ENCODE peak calls at places on chromosomes 2 and 18, in five cellular contexts. A is BJ, B is GM06990, C is H1, Z is ovary. Q is an unnamed sample.

GRCh38 chr2:143261986-143262784 is 133.0 kb downstream of the ARHGAP15 start:
- DNase-seq in B (no peak), A (no peak), Z (no peak), C (no peak), Q (no peak)

GRCh38 chr2:88698498-88699233 is 7.2 kb downstream of the RPIA start:
- DNase-seq in C (peak), A (no peak), B (no peak), Z (no peak), Q (no peak)

GRCh38 chr2:62410015-62410453 is 96.0 kb downstream of the TMEM17 start:
- DNase-seq in A (no peak), B (no peak), Z (no peak), C (no peak), Q (no peak)

GRCh38 chr2:57693177-57693576 is 353.4 kb upstream of the VRK2 start:
- DNase-seq in Z (no peak), C (no peak), B (no peak), A (no peak), Q (no peak)

GRCh38 chr2:11569636-11570035 is 35.8 kb downstream of the GREB1 start:
- DNase-seq in C (no peak), B (no peak), A (no peak), Z (peak), Q (no peak)

GRCh38 chr2:224555823-224556366 is 29.3 kb downstream of the CUL3 start:
- DNase-seq in C (no peak), Z (no peak), B (no peak), A (no peak), Q (no peak)

GRCh38 chr2:238645095-238645494 is 202.8 kb upstream of the TWIST2 start:
- DNase-seq in Z (no peak), B (no peak), A (no peak), C (no peak), Q (no peak)

GRCh38 chr2:218137514-218137913 is 11.7 kb downstream of the CXCR2 start:
- DNase-seq in B (no peak), C (no peak), A (no peak), Z (no peak), Q (no peak)

GRCh38 chr2:239116456-239117246 is 268.8 kb downstream of the TWIST2 start:
- DNase-seq in C (no peak), B (no peak), A (no peak), Z (no peak), Q (no peak)

GRCh38 chr18:75635096-75635495 is 207.6 kb upstream of the SMIM21 start:
- DNase-seq in C (no peak), B (no peak), Z (no peak), A (no peak), Q (no peak)

GRCh38 chr18:57664600-57665165 is 43.0 kb upstream of the NARS1 start:
- DNase-seq in A (no peak), B (no peak), C (no peak), Z (no peak), Q (no peak)

GRCh38 chr2:24986397-24986796 is 14.6 kb upstream of the DNAJC27 start:
- DNase-seq in C (no peak), B (no peak), Z (peak), A (no peak), Q (no peak)

GRCh38 chr2:65128297-65129190 is 1.4 kb downstream of the RAB1A start:
- DNase-seq in A (peak), C (no peak), Z (no peak), B (no peak), Q (no peak)

GRCh38 chr18:36496022-36496421 is 198.5 kb downstream of the FHOD3 start:
- DNase-seq in Z (no peak), C (no peak), B (no peak), A (no peak), Q (no peak)

GRCh38 chr18:49901862-49902340 is 88.6 kb upstream of the ACAA2 start:
- DNase-seq in C (no peak), Z (no peak), A (no peak), B (no peak), Q (no peak)

GRCh38 chr2:175726213-175726612 is 275.9 kb downstream of the LNPK start:
- DNase-seq in B (no peak), C (no peak), A (peak), Z (no peak), Q (no peak)

GRCh38 chr2:16319425-16320245 is 346.0 kb downstream of the CYRIA start:
- DNase-seq in Z (no peak), B (no peak), A (no peak), C (no peak), Q (peak)

GRCh38 chr2:218732761-218733158 is 22.1 kb downstream of the TTLL4 start:
- DNase-seq in A (no peak), B (no peak), C (no peak), Z (no peak), Q (no peak)

GRCh38 chr2:172970660-172971059 is 105.0 kb upstream of the MAP3K20 start:
- DNase-seq in Z (no peak), B (no peak), A (no peak), C (no peak), Q (no peak)

GRCh38 chr2:19653336-19653908 is 248.4 kb downstream of the TTC32 start:
- DNase-seq in B (no peak), A (no peak), Z (no peak), C (no peak), Q (no peak)

GRCh38 chr2:201795608-201796477 is 10.5 kb upstream of the CDK15 start:
- DNase-seq in C (no peak), Z (peak), B (no peak), A (no peak), Q (peak)

GRCh38 chr2:232386490-232386739 is 7.9 kb downstream of the ALPP start:
- DNase-seq in B (no peak), Z (no peak), A (no peak), C (no peak), Q (no peak)

GRCh38 chr2:232386740-232387450 is 8.3 kb downstream of the ALPP start:
- DNase-seq in A (no peak), B (no peak), C (no peak), Z (no peak), Q (peak)

GRCh38 chr2:232384466-232384865 is 5.9 kb downstream of the ALPP start:
- DNase-seq in C (no peak), B (no peak), A (no peak), Z (no peak), Q (no peak)

GRCh38 chr2:232387451-232388171 is 9.1 kb downstream of the ALPP start:
- DNase-seq in A (no peak), B (no peak), C (no peak), Z (no peak), Q (no peak)

DNA sequence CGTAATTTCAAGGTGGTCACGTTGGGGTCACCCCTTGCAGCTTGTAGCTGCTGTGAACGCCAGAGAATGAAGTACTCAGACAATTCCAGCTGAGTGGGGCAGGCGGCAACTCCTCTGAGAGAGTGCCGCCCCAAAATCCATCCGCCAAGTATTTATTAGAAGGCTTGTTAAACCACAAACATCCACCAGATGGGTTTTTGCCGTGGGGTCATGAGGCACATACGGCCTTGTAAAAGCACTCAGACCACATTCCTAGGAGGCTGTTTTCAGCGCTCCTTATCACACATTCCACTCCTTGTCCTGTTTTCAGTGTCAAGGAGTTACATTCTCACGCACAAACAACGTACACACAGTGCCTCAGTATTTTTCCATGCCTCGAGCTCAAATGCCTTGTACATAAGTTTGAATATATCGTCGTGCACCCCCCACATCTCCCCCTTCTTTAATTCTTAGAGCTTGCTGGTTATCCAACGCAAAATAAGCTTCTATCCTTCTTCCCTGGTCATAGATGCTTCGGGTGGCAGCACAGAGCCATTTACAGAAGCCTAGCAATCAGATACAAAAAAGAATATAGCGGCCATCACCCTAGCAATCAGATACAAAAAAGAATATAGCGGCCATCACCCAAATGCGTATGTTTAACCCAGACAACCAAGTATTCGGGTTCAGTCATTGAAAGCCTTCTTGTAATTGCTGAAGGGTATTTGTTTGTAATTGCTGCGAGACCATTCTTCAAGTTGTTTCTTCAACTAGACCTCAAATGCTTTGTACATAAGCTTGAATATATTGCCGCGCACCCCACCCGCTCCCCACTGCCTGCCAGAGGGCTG is 7.3 kb downstream of the ALPP start:
- DNase-seq in A (peak), C (no peak), Z (no peak), B (no peak), Q (no peak)
- TF ChIP-seq CTCF in A (no peak), C (no peak), Z (no peak), B (no peak), Q (no peak)

GRCh38 chr2:37984589-37984988 is 59.5 kb downstream of the RMDN2 start:
- DNase-seq in A (no peak), Z (no peak), B (no peak), C (no peak), Q (no peak)
- TF ChIP-seq CTCF in A (no peak), Z (no peak), B (no peak), C (no peak), Q (no peak)

GRCh38 chr2:68812256-68812655 is 58.9 kb downstream of the BMP10 start:
- DNase-seq in Z (no peak), B (no peak), C (no peak), A (no peak), Q (no peak)
- TF ChIP-seq CTCF in Z (no peak), B (no peak), C (no peak), A (no peak), Q (no peak)

DNA sequence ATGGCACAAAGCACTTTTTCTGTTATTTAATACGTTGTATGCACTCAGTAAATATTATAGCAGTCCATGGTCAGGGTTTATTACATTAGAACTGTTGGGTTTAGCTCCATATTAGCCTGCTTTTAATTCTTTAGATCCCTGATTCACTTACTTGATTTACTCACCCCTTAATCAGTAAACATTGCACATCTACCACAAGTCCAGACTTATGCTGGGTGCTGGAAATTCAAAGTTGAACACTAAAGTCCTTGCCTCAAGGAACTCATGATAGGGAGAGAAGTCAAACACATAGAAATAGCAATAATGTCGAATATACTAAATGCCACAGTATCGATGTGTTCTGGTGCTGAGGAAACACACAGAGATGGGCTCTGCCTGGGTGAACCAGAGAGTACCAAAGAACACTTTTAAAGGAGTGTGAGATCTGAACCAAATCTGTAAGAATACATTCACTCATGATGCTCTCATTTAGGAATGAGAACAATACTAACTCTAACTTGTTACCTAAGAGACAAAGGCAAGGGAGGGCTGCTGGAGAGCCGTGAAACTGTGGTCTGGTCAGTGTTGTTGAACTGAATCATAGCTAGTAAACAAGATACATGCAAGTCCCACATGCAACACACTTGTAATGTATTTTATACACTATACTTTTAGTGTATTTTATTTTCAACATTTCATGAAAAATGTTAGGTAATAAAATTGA is 4.9 kb downstream of the STAT4 start:
- DNase-seq in A (no peak), B (no peak), Z (no peak), C (no peak), Q (no peak)
- TF ChIP-seq CTCF in A (no peak), B (no peak), Z (no peak), C (no peak), Q (no peak)

GRCh38 chr2:99865818-99866676 is 276.3 kb downstream of the AFF3 start:
- DNase-seq in Z (no peak), C (no peak), B (no peak), A (peak), Q (no peak)
- TF ChIP-seq CTCF in Z (no peak), C (no peak), B (no peak), A (no peak), Q (no peak)

DNA sequence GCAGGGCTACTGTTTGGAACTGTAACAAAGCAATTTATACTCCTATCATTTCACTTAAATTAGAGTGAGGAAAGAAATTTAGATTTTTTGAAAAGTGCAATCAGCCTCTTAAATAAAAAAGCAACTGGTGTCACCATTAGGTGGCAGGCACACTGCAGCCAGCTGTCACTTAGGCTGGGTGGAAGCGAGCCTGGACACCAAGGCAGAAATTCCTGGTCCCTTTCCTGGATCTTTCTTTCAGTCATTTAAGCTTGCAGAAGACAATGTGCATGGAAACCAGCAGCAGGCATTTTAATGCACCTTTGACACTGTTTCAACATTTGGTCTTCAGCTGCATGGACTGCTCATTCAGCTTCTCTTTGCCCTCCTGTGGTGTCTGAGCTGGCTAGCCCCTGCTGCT is 61.0 kb downstream of the AQP4 start:
- DNase-seq in B (no peak), Z (no peak), A (no peak), C (no peak), Q (peak)
- TF ChIP-seq CTCF in B (peak), Z (no peak), A (no peak), C (peak), Q (no peak)